ENCODE peak calls at places on chromosomes 2 and 18, in six cellular contexts. One of them, this sample, is unnamed. For H3K27me3, the result is how much of the 10 kb centered on the place peaks cover.

GRCh38 chr2:151357359-151357758 is at the start of gene TNFAIP6:
- DNase-seq in H7: no peak
- DNase-seq in A673: peak
- DNase-seq in transverse colon: no peak
- DNase-seq in naive thymus-derived CD4-positive, alpha-beta T cell: no peak
- DNase-seq in HCT116: no peak
- DNase-seq in this sample: no peak

GRCh38 chr2:143140864-143141637 is 11.8 kb downstream of the ARHGAP15 start:
- DNase-seq in A673: no peak
- DNase-seq in H7: no peak
- DNase-seq in naive thymus-derived CD4-positive, alpha-beta T cell: no peak
- DNase-seq in HCT116: no peak
- DNase-seq in transverse colon: no peak
- DNase-seq in this sample: no peak

GRCh38 chr2:229245013-229245412 is 26.1 kb downstream of the PID1 start:
- DNase-seq in naive thymus-derived CD4-positive, alpha-beta T cell: no peak
- DNase-seq in transverse colon: no peak
- DNase-seq in H7: no peak
- DNase-seq in A673: no peak
- DNase-seq in HCT116: no peak
- DNase-seq in this sample: no peak

GRCh38 chr18:31795747-31796146 is 35.1 kb upstream of the SLC25A52 start:
- DNase-seq in naive thymus-derived CD4-positive, alpha-beta T cell: no peak
- DNase-seq in HCT116: no peak
- DNase-seq in A673: no peak
- DNase-seq in transverse colon: no peak
- DNase-seq in H7: no peak
- DNase-seq in this sample: no peak

GRCh38 chr2:240959214-240959940 is 39.0 kb upstream of the SNED1 start:
- DNase-seq in H7: peak
- DNase-seq in transverse colon: no peak
- DNase-seq in naive thymus-derived CD4-positive, alpha-beta T cell: peak
- DNase-seq in A673: no peak
- DNase-seq in HCT116: no peak
- DNase-seq in this sample: no peak

GRCh38 chr2:202564226-202564625 is 70.5 kb upstream of the FAM117B start:
- DNase-seq in H7: no peak
- DNase-seq in HCT116: no peak
- DNase-seq in transverse colon: no peak
- DNase-seq in naive thymus-derived CD4-positive, alpha-beta T cell: no peak
- DNase-seq in A673: peak
- DNase-seq in this sample: no peak

GRCh38 chr2:20925265-20925889 is 102.5 kb upstream of the LDAH start:
- DNase-seq in naive thymus-derived CD4-positive, alpha-beta T cell: no peak
- DNase-seq in HCT116: no peak
- DNase-seq in A673: no peak
- DNase-seq in H7: peak
- DNase-seq in transverse colon: no peak
- DNase-seq in this sample: peak

GRCh38 chr18:13032173-13032572 is 41.0 kb downstream of the CEP192 start:
- DNase-seq in HCT116: no peak
- DNase-seq in H7: no peak
- DNase-seq in transverse colon: no peak
- DNase-seq in naive thymus-derived CD4-positive, alpha-beta T cell: no peak
- DNase-seq in A673: no peak
- DNase-seq in this sample: no peak

GRCh38 chr18:63344263-63344662 is 22.7 kb downstream of the KDSR start:
- DNase-seq in transverse colon: no peak
- DNase-seq in HCT116: no peak
- DNase-seq in naive thymus-derived CD4-positive, alpha-beta T cell: no peak
- DNase-seq in H7: no peak
- DNase-seq in A673: no peak
- DNase-seq in this sample: no peak

GRCh38 chr18:7514796-7515440 is 52.2 kb upstream of the PTPRM start:
- DNase-seq in transverse colon: no peak
- DNase-seq in H7: no peak
- DNase-seq in HCT116: no peak
- DNase-seq in naive thymus-derived CD4-positive, alpha-beta T cell: no peak
- DNase-seq in A673: no peak
- DNase-seq in this sample: no peak

GRCh38 chr2:61988462-61989366 is 83.2 kb downstream of the COMMD1 start:
- DNase-seq in naive thymus-derived CD4-positive, alpha-beta T cell: no peak
- DNase-seq in HCT116: no peak
- DNase-seq in transverse colon: no peak
- DNase-seq in H7: no peak
- DNase-seq in A673: peak
- DNase-seq in this sample: no peak

GRCh38 chr2:240393831-240394410 is 41.5 kb upstream of the GPC1 start:
- DNase-seq in HCT116: no peak
- DNase-seq in A673: no peak
- DNase-seq in transverse colon: no peak
- DNase-seq in H7: no peak
- DNase-seq in naive thymus-derived CD4-positive, alpha-beta T cell: no peak
- DNase-seq in this sample: no peak

GRCh38 chr2:70904371-70905216 is 31.1 kb upstream of the ATP6V1B1 start:
- DNase-seq in HCT116: no peak
- DNase-seq in transverse colon: no peak
- DNase-seq in naive thymus-derived CD4-positive, alpha-beta T cell: no peak
- DNase-seq in H7: peak
- DNase-seq in A673: no peak
- DNase-seq in this sample: no peak

DNA sequence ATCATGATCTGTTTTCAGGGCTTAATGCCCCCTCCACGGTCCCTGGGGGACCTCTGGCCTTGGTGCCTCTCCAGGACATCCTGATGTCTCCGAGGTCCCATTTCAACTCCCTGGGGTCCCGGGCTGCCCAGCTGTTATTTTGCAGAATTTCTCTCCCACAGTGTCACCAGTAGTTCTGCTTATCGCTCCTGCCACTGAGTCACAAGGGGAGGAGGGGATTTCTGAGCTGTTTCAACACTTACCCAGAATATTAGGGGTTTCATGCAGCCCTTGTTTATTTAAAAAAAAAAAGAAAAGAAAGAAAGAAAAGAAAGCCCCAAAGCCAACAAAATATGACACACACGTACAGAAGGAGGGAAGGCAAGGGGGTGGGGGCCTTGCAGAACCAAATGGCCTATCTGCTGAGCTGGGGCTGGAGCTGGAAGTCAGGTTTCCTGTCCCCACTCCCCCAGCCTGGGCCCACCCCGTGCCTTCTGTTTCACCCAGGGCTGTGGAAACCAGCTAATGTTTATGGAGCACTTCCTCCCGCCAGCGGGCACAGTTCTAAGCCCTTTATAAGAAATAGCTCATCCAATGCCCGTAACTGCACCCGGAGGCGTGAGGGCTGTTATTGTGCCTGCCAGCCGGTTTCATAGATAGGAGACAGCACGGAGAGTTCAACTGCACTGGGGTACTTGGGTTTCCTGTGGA is 8.4 kb upstream of the ARID5A start:
- DNase-seq in HCT116: no peak
- DNase-seq in naive thymus-derived CD4-positive, alpha-beta T cell: peak
- DNase-seq in H7: peak
- DNase-seq in transverse colon: peak
- DNase-seq in A673: peak
- DNase-seq in this sample: no peak
- H3K27me3 ChIP-seq in HCT116: under half
- H3K27me3 ChIP-seq in naive thymus-derived CD4-positive, alpha-beta T cell: under half
- H3K27me3 ChIP-seq in H7: under half
- H3K27me3 ChIP-seq in transverse colon: under half
- H3K27me3 ChIP-seq in A673: under half
- H3K27me3 ChIP-seq in this sample: under half

DNA sequence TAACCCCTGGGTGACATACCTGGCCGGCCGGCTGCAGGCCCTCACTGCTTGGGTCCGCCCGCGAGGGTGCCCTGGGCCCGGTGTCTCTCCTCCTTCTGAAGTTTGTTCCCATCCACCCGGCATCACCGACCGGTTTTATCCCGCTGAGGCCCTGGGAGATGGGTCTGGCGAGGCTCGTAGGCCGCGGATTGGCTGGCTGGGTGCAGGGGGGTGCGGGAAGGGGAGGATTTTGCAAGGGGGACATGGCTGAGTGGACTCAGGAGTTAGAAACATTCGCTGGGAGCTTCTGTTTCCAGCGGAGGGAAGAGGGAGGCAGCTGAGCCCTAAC is at the start of gene PAX8:
- DNase-seq in HCT116: no peak
- DNase-seq in H7: peak
- DNase-seq in transverse colon: no peak
- DNase-seq in A673: no peak
- DNase-seq in naive thymus-derived CD4-positive, alpha-beta T cell: no peak
- DNase-seq in this sample: no peak
- H3K27me3 ChIP-seq in HCT116: under half
- H3K27me3 ChIP-seq in H7: half or more
- H3K27me3 ChIP-seq in transverse colon: half or more
- H3K27me3 ChIP-seq in A673: under half
- H3K27me3 ChIP-seq in naive thymus-derived CD4-positive, alpha-beta T cell: under half
- H3K27me3 ChIP-seq in this sample: under half

DNA sequence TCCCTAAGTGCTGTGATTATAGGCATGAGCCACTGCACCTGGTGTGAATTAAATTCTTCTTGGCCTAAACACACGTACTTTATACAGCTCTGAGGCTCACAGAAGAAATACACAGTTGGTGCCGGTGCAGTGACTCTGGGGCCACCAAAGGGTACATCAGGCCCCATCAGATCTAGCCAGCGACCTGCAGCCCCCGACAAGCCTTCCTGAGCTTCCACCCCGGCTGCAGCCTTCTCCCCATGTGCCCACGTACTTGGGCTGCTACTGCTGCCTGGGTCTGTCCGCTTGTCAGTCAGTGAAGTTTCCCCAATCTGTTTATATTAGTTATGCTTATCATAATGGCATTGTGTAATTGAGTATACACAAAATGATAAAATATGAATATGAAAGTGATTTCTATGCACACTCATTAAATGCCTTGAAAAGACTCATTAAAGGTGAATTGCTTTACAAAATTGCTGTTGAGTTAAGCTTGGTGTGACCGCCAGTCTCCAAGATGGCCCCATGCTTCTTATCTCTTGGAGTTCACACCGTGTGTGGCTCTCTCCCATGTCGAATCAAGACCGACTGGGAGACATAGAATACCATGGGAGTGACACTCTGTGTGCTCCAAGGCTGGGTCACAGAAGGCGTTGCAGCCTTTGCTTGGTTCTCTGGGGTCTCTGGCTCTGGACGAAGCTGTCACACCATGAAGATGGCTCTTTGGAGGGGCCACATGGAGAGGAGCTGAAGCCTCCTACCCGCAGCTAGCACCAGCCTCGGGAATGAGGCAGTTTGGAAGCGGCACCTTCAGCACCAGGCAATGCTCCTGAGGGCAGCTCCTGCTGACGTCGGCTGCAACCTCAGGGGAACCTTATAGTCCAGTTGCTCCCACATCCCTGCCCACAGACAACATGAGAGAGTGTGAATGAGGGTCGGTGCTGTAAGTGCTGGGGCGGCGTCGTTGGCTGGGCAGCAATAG is 29.2 kb upstream of the HPCAL1 start:
- DNase-seq in transverse colon: peak
- DNase-seq in A673: no peak
- DNase-seq in HCT116: no peak
- DNase-seq in naive thymus-derived CD4-positive, alpha-beta T cell: no peak
- DNase-seq in H7: no peak
- DNase-seq in this sample: no peak
- H3K27me3 ChIP-seq in transverse colon: under half
- H3K27me3 ChIP-seq in A673: under half
- H3K27me3 ChIP-seq in HCT116: under half
- H3K27me3 ChIP-seq in naive thymus-derived CD4-positive, alpha-beta T cell: under half
- H3K27me3 ChIP-seq in H7: under half
- H3K27me3 ChIP-seq in this sample: under half

GRCh38 chr18:78816114-78816513 is 163.5 kb upstream of the SALL3 start:
- DNase-seq in naive thymus-derived CD4-positive, alpha-beta T cell: no peak
- DNase-seq in HCT116: no peak
- DNase-seq in H7: no peak
- DNase-seq in transverse colon: no peak
- DNase-seq in A673: no peak
- DNase-seq in this sample: no peak

GRCh38 chr18:78813156-78813555 is 166.5 kb upstream of the SALL3 start:
- DNase-seq in HCT116: no peak
- DNase-seq in transverse colon: no peak
- DNase-seq in naive thymus-derived CD4-positive, alpha-beta T cell: no peak
- DNase-seq in H7: peak
- DNase-seq in A673: no peak
- DNase-seq in this sample: no peak

GRCh38 chr18:78813898-78814297 is 165.7 kb upstream of the SALL3 start:
- DNase-seq in A673: no peak
- DNase-seq in H7: peak
- DNase-seq in transverse colon: no peak
- DNase-seq in HCT116: no peak
- DNase-seq in naive thymus-derived CD4-positive, alpha-beta T cell: no peak
- DNase-seq in this sample: no peak

GRCh38 chr18:78814766-78815165 is 164.9 kb upstream of the SALL3 start:
- DNase-seq in A673: no peak
- DNase-seq in naive thymus-derived CD4-positive, alpha-beta T cell: no peak
- DNase-seq in HCT116: no peak
- DNase-seq in transverse colon: peak
- DNase-seq in H7: peak
- DNase-seq in this sample: no peak

GRCh38 chr18:78814321-78814720 is 165.3 kb upstream of the SALL3 start:
- DNase-seq in HCT116: no peak
- DNase-seq in H7: peak
- DNase-seq in transverse colon: no peak
- DNase-seq in A673: no peak
- DNase-seq in naive thymus-derived CD4-positive, alpha-beta T cell: no peak
- DNase-seq in this sample: peak
- H3K27me3 ChIP-seq in HCT116: under half
- H3K27me3 ChIP-seq in H7: under half
- H3K27me3 ChIP-seq in transverse colon: under half
- H3K27me3 ChIP-seq in A673: under half
- H3K27me3 ChIP-seq in naive thymus-derived CD4-positive, alpha-beta T cell: under half
- H3K27me3 ChIP-seq in this sample: under half

GRCh38 chr2:98084869-98085238 is 2.1 kb upstream of the VWA3B start:
- DNase-seq in HCT116: no peak
- DNase-seq in H7: no peak
- DNase-seq in naive thymus-derived CD4-positive, alpha-beta T cell: no peak
- DNase-seq in A673: no peak
- DNase-seq in transverse colon: peak
- DNase-seq in this sample: no peak
- H3K27me3 ChIP-seq in HCT116: under half
- H3K27me3 ChIP-seq in H7: under half
- H3K27me3 ChIP-seq in naive thymus-derived CD4-positive, alpha-beta T cell: under half
- H3K27me3 ChIP-seq in A673: under half
- H3K27me3 ChIP-seq in transverse colon: under half
- H3K27me3 ChIP-seq in this sample: under half

DNA sequence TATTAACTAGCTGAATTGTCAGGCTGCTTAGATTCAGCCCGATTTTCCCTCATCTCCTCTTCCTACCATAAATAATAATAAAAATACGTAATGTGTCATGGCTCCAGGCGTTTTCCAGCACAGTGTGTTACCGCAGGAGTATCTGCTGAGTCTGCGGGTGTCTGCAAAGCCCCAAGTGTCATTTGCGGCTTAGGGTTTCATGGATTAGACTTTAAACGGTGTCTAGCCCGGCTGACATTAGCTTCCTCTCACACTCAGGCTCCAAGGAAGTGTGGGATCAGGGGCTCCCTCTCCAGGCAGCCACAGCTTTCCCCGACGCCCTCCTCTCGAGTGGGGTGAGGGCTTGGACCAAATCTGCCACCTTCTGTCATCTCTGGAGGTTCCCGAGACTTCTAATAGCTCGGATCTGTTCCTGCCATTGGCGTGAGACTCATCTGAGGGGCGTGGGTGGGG is 14.1 kb upstream of the HOXD1 start:
- DNase-seq in H7: peak
- DNase-seq in naive thymus-derived CD4-positive, alpha-beta T cell: no peak
- DNase-seq in transverse colon: no peak
- DNase-seq in A673: peak
- DNase-seq in HCT116: no peak
- DNase-seq in this sample: no peak
- H3K27me3 ChIP-seq in H7: half or more
- H3K27me3 ChIP-seq in naive thymus-derived CD4-positive, alpha-beta T cell: under half
- H3K27me3 ChIP-seq in transverse colon: half or more
- H3K27me3 ChIP-seq in A673: under half
- H3K27me3 ChIP-seq in HCT116: under half
- H3K27me3 ChIP-seq in this sample: under half

GRCh38 chr2:101850991-101851390 is 140.8 kb upstream of the IL1R2 start:
- DNase-seq in A673: no peak
- DNase-seq in HCT116: no peak
- DNase-seq in transverse colon: no peak
- DNase-seq in naive thymus-derived CD4-positive, alpha-beta T cell: no peak
- DNase-seq in H7: no peak
- DNase-seq in this sample: no peak
- H3K27me3 ChIP-seq in A673: under half
- H3K27me3 ChIP-seq in HCT116: under half
- H3K27me3 ChIP-seq in transverse colon: under half
- H3K27me3 ChIP-seq in naive thymus-derived CD4-positive, alpha-beta T cell: under half
- H3K27me3 ChIP-seq in H7: under half
- H3K27me3 ChIP-seq in this sample: under half